ENCODE peak calls at places on chromosomes 2 and 18, in six cellular contexts. K, M, T, D, C and G are unnamed samples.

GRCh38 chr2:60152226-60152833 is 401.1 kb downstream of the BCL11A start:
- DNase-seq in K (no peak), M (no peak), T (no peak), D (peak), C (no peak), G (no peak)

GRCh38 chr2:97678217-97678762 is 8.8 kb downstream of the C2orf92 start:
- DNase-seq in K (no peak), M (no peak), T (no peak), D (no peak), C (no peak), G (no peak)

GRCh38 chr2:7102831-7103230 is 185.6 kb downstream of the RNF144A start:
- DNase-seq in K (no peak), M (no peak), T (no peak), D (no peak), C (no peak), G (no peak)

GRCh38 chr2:197204855-197205254 is 105.7 kb downstream of the ANKRD44 start:
- DNase-seq in K (no peak), M (no peak), T (no peak), D (no peak), C (no peak), G (no peak)

GRCh38 chr2:211846031-211846400 is 692.6 kb downstream of the ERBB4 start:
- DNase-seq in K (no peak), M (no peak), T (no peak), D (no peak), C (no peak), G (no peak)

GRCh38 chr2:19607400-19607799 is 249.0 kb upstream of the OSR1 start:
- DNase-seq in K (no peak), M (no peak), T (no peak), D (no peak), C (no peak), G (no peak)

GRCh38 chr2:38509322-38509946 is 93.3 kb downstream of the HNRNPLL start:
- DNase-seq in K (no peak), M (peak), T (no peak), D (no peak), C (no peak), G (no peak)

GRCh38 chr2:126914811-126915500 is 16.3 kb downstream of the TEX51 start:
- DNase-seq in K (no peak), M (no peak), T (peak), D (no peak), C (no peak), G (no peak)

GRCh38 chr2:241558532-241559488 is at the start of gene BOK:
- DNase-seq in K (peak), M (peak), T (peak), D (peak), C (no peak), G (peak)

GRCh38 chr2:152051373-152051893 is 47.4 kb downstream of the CACNB4 start:
- DNase-seq in K (no peak), M (no peak), T (no peak), D (no peak), C (no peak), G (no peak)

GRCh38 chr2:138059487-138059886 is 95.2 kb downstream of the HNMT start:
- DNase-seq in K (no peak), M (no peak), T (no peak), D (no peak), C (no peak), G (no peak)

GRCh38 chr2:28674062-28674712 is 77.4 kb upstream of the PPP1CB start:
- DNase-seq in K (no peak), M (no peak), T (no peak), D (no peak), C (no peak), G (no peak)

GRCh38 chr18:42520074-42520473 is 565.0 kb downstream of the PIK3C3 start:
- DNase-seq in K (no peak), M (no peak), T (peak), D (no peak), C (no peak), G (no peak)

GRCh38 chr2:196453613-196454047 is 185.9 kb upstream of the CCDC150 start:
- DNase-seq in K (peak), M (peak), T (peak), D (peak), C (no peak), G (peak)

GRCh38 chr2:182821172-182821571 is 45.3 kb downstream of the FRZB start:
- DNase-seq in K (no peak), M (no peak), T (no peak), D (no peak), C (no peak), G (no peak)

GRCh38 chr18:48326901-48327675 is 82.1 kb downstream of the ZBTB7C start:
- DNase-seq in K (no peak), M (no peak), T (no peak), D (no peak), C (no peak), G (no peak)

GRCh38 chr18:3409811-3410210 is 40.2 kb upstream of the TGIF1 start:
- DNase-seq in K (no peak), M (no peak), T (no peak), D (no peak), C (no peak), G (no peak)

GRCh38 chr2:241135737-241136136 is 13.5 kb downstream of the PASK start:
- DNase-seq in K (no peak), M (no peak), T (no peak), D (no peak), C (no peak), G (peak)

GRCh38 chr2:179263460-179264237 is 983 bp downstream of the SESTD1 start:
- DNase-seq in K (peak), M (peak), T (peak), D (peak), C (peak), G (peak)

GRCh38 chr2:72112981-72113846 is 34.4 kb downstream of the CYP26B1 start:
- DNase-seq in K (no peak), M (no peak), T (no peak), D (no peak), C (no peak), G (no peak)

GRCh38 chr2:25567406-25567805 is 106.0 kb downstream of the DTNB start:
- DNase-seq in K (no peak), M (no peak), T (no peak), D (peak), C (no peak), G (no peak)

GRCh38 chr2:166314022-166314759 is 61.6 kb downstream of the SCN9A start:
- DNase-seq in K (no peak), M (no peak), T (no peak), D (no peak), C (no peak), G (no peak)

GRCh38 chr2:72198532-72199241 is 51.0 kb upstream of the CYP26B1 start:
- DNase-seq in K (no peak), M (no peak), T (no peak), D (no peak), C (no peak), G (no peak)

GRCh38 chr2:3956892-3957291 is 253.5 kb downstream of the DCDC2C start:
- DNase-seq in K (no peak), M (no peak), T (no peak), D (no peak), C (no peak), G (no peak)

DNA sequence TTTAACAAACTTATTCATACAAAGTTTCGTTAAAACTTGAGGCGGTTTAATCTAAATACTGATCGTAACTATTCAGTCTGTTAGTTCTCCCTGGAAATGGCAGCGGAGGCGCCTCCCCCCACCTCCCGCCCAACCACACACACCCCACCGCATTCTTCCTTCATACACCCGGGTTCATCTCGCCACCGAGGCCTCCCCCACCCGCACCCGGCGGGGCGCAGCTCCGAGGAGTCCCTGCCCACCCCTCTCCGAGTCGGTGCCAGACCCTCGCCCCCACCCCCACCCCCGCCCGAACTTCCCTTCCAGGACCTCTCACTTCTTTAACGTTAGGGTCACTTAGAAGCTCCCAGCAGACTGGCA is 881 bp downstream of the ZNF516 start:
- DNase-seq in K (peak), M (peak), T (no peak), D (peak), C (no peak), G (peak)
- H3K4me3 ChIP-seq in K (peak), M (peak), T (peak), D (no peak), C (peak), G (peak)

GRCh38 chr2:174623690-174624089 is 26.1 kb upstream of the WIPF1 start:
- DNase-seq in K (no peak), M (no peak), T (no peak), D (no peak), C (no peak), G (no peak)

GRCh38 chr2:174627216-174627615 is 29.6 kb upstream of the WIPF1 start:
- DNase-seq in K (no peak), M (no peak), T (no peak), D (no peak), C (no peak), G (no peak)

GRCh38 chr2:174625031-174625430 is 27.4 kb upstream of the WIPF1 start:
- DNase-seq in K (no peak), M (no peak), T (no peak), D (no peak), C (no peak), G (no peak)

GRCh38 chr2:174621323-174621722 is 23.7 kb upstream of the WIPF1 start:
- DNase-seq in K (no peak), M (no peak), T (no peak), D (no peak), C (no peak), G (no peak)

GRCh38 chr2:174623106-174623680 is 25.6 kb upstream of the WIPF1 start:
- DNase-seq in K (no peak), M (no peak), T (no peak), D (no peak), C (no peak), G (no peak)
- H3K4me3 ChIP-seq in K (no peak), M (no peak), T (no peak), D (no peak), C (no peak), G (no peak)

DNA sequence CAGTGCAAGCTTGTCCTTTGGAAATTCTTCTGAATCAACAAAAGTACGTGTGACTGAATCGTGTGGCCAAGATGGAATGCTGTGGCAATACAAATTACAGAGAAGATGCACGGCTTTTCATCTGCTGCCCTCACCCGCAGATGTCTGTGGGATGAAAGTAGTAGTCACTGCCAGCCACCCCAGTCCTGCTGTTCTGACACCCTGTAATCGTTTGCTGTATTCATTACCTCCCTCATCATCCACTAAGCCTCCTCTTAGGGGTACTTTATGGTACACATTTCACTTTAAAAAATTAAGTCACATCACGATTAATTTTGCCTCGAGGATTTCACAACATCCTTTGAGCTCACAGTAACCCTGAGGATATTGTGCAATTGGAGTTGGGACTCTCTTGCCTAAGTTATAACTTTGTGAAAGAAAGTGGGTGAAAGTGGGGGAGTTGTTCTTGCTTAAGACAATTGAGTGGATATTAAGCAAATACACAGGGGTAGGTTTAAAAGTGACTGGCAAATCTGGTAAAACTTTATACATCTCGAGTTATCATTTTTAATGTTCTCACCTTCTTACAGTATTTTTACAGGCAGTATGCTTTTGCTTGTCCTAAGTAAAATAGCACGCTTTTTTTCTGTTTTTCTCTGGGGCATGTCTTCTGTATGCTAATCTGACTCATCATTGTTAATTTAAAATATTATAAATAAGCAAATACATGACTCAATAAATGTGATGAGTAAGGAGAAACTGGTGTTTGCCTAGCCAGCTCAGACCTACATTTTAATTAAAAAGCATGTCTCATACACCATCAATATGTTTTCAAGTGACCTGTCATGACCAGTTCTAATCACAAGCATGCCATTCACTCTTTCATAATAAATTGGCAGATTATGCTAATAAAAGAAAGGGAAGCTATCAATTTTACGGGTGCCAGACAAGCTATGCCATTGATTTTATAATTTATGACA is 680.9 kb downstream of the IRS1 start:
- DNase-seq in K (no peak), M (peak), T (no peak), D (no peak), C (no peak), G (no peak)
- H3K4me3 ChIP-seq in K (no peak), M (peak), T (no peak), D (no peak), C (no peak), G (no peak)

GRCh38 chr2:64745562-64745961 is 91.8 kb upstream of the SERTAD2 start:
- DNase-seq in K (no peak), M (no peak), T (no peak), D (no peak), C (no peak), G (no peak)
- H3K4me3 ChIP-seq in K (no peak), M (no peak), T (no peak), D (no peak), C (no peak), G (no peak)

DNA sequence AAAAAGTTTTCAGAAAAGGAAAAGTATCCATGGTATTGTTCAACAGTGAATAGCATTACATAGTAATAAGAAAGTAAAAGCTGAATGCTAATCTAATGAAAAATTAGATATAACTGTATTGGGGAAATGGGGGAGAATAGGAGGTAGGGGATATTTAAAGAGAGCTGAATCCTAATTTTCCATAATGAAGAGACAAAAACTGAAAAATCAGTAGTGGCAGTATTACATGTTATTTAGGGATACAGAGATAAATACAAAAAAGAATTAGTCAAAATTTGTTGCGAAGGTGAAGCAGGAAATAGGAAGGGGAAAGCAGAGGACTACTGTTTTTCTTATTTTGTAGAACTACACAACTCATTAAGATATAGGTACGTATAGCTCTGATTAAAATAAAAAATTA is 9.1 kb downstream of the TANK start:
- DNase-seq in K (no peak), M (no peak), T (no peak), D (no peak), C (no peak), G (no peak)
- H3K4me3 ChIP-seq in K (no peak), M (no peak), T (no peak), D (no peak), C (no peak), G (no peak)

GRCh38 chr18:28854964-28855363 is 678.0 kb upstream of the CDH2 start:
- DNase-seq in K (no peak), M (no peak), T (no peak), D (peak), C (no peak), G (no peak)
- H3K4me3 ChIP-seq in K (no peak), M (no peak), T (no peak), D (no peak), C (no peak), G (no peak)